ENCODE peak calls at places on chromosomes 12 and 14, in eight cellular contexts. One of them, this sample, is unnamed.
A peak's percentile ranks its signal among the peaks of the same experiment; 100 is the strongest.

GRCh38 chr14:72925815-72926291 is 411 bp upstream of the DCAF4 start:
- DNase-seq in fibroblast of mammary gland: no peak
- DNase-seq in ELR: no peak
- DNase-seq in stimulated activated CD4-positive, alpha-beta T cell treated with anti-CD3 and anti-CD28 coated beads, Interleukin-15, amount 100 ng/mL, for 24 hours: no peak
- DNase-seq in occipital lobe: no peak
- DNase-seq in NCI-H2081: no peak
- DNase-seq in dorsolateral prefrontal cortex: no peak
- DNase-seq in activated naive CD4-positive, alpha-beta T cell treated with anti-CD3 and anti-CD28 coated beads, Interleukin-2, amount 50 U/mL, for 16 hours: no peak
- DNase-seq in this sample: no peak

GRCh38 chr12:74490390-74491064 is 47.1 kb upstream of the ATXN7L3B start:
- DNase-seq in fibroblast of mammary gland: no peak
- DNase-seq in NCI-H2081: no peak
- DNase-seq in activated naive CD4-positive, alpha-beta T cell treated with anti-CD3 and anti-CD28 coated beads, Interleukin-2, amount 50 U/mL, for 16 hours: no peak
- DNase-seq in occipital lobe: no peak
- DNase-seq in stimulated activated CD4-positive, alpha-beta T cell treated with anti-CD3 and anti-CD28 coated beads, Interleukin-15, amount 100 ng/mL, for 24 hours: no peak
- DNase-seq in dorsolateral prefrontal cortex: no peak
- DNase-seq in ELR: peak; percentile 29
- DNase-seq in this sample: peak; percentile 11

GRCh38 chr14:100532154-100532915 is 54.9 kb downstream of the BEGAIN start:
- DNase-seq in occipital lobe: no peak
- DNase-seq in activated naive CD4-positive, alpha-beta T cell treated with anti-CD3 and anti-CD28 coated beads, Interleukin-2, amount 50 U/mL, for 16 hours: no peak
- DNase-seq in NCI-H2081: no peak
- DNase-seq in dorsolateral prefrontal cortex: no peak
- DNase-seq in stimulated activated CD4-positive, alpha-beta T cell treated with anti-CD3 and anti-CD28 coated beads, Interleukin-15, amount 100 ng/mL, for 24 hours: peak; percentile 1
- DNase-seq in fibroblast of mammary gland: no peak
- DNase-seq in ELR: no peak
- DNase-seq in this sample: peak; percentile 39

GRCh38 chr12:132471011-132471857 is 18.7 kb upstream of the FBRSL1 start:
- DNase-seq in dorsolateral prefrontal cortex: no peak
- DNase-seq in occipital lobe: no peak
- DNase-seq in stimulated activated CD4-positive, alpha-beta T cell treated with anti-CD3 and anti-CD28 coated beads, Interleukin-15, amount 100 ng/mL, for 24 hours: no peak
- DNase-seq in fibroblast of mammary gland: no peak
- DNase-seq in ELR: no peak
- DNase-seq in NCI-H2081: no peak
- DNase-seq in activated naive CD4-positive, alpha-beta T cell treated with anti-CD3 and anti-CD28 coated beads, Interleukin-2, amount 50 U/mL, for 16 hours: no peak
- DNase-seq in this sample: no peak

GRCh38 chr14:99320105-99320572 is 48.1 kb upstream of the BCL11B start:
- DNase-seq in activated naive CD4-positive, alpha-beta T cell treated with anti-CD3 and anti-CD28 coated beads, Interleukin-2, amount 50 U/mL, for 16 hours: peak; percentile 72
- DNase-seq in ELR: peak; percentile 48
- DNase-seq in fibroblast of mammary gland: peak; percentile 12
- DNase-seq in dorsolateral prefrontal cortex: no peak
- DNase-seq in occipital lobe: no peak
- DNase-seq in NCI-H2081: peak; percentile 37
- DNase-seq in stimulated activated CD4-positive, alpha-beta T cell treated with anti-CD3 and anti-CD28 coated beads, Interleukin-15, amount 100 ng/mL, for 24 hours: peak; percentile 85
- DNase-seq in this sample: peak; percentile 71

GRCh38 chr14:87944987-87945604 is 47.9 kb downstream of the GALC start:
- DNase-seq in NCI-H2081: peak; percentile 29
- DNase-seq in activated naive CD4-positive, alpha-beta T cell treated with anti-CD3 and anti-CD28 coated beads, Interleukin-2, amount 50 U/mL, for 16 hours: no peak
- DNase-seq in stimulated activated CD4-positive, alpha-beta T cell treated with anti-CD3 and anti-CD28 coated beads, Interleukin-15, amount 100 ng/mL, for 24 hours: no peak
- DNase-seq in occipital lobe: no peak
- DNase-seq in fibroblast of mammary gland: peak; percentile 75
- DNase-seq in dorsolateral prefrontal cortex: no peak
- DNase-seq in ELR: peak; percentile 60
- DNase-seq in this sample: no peak

GRCh38 chr12:105492591-105492990 is 162.1 kb downstream of the C12orf75 start:
- DNase-seq in ELR: no peak
- DNase-seq in NCI-H2081: no peak
- DNase-seq in occipital lobe: no peak
- DNase-seq in dorsolateral prefrontal cortex: no peak
- DNase-seq in activated naive CD4-positive, alpha-beta T cell treated with anti-CD3 and anti-CD28 coated beads, Interleukin-2, amount 50 U/mL, for 16 hours: no peak
- DNase-seq in stimulated activated CD4-positive, alpha-beta T cell treated with anti-CD3 and anti-CD28 coated beads, Interleukin-15, amount 100 ng/mL, for 24 hours: no peak
- DNase-seq in fibroblast of mammary gland: peak; percentile 10
- DNase-seq in this sample: no peak

GRCh38 chr14:51367600-51367931 is 127.5 kb downstream of the TMX1 start:
- DNase-seq in NCI-H2081: no peak
- DNase-seq in activated naive CD4-positive, alpha-beta T cell treated with anti-CD3 and anti-CD28 coated beads, Interleukin-2, amount 50 U/mL, for 16 hours: no peak
- DNase-seq in ELR: peak; percentile 43
- DNase-seq in occipital lobe: no peak
- DNase-seq in fibroblast of mammary gland: peak; percentile 91
- DNase-seq in stimulated activated CD4-positive, alpha-beta T cell treated with anti-CD3 and anti-CD28 coated beads, Interleukin-15, amount 100 ng/mL, for 24 hours: no peak
- DNase-seq in dorsolateral prefrontal cortex: no peak
- DNase-seq in this sample: no peak

GRCh38 chr12:49823350-49823749 is 4.9 kb downstream of the NCKAP5L start:
- DNase-seq in activated naive CD4-positive, alpha-beta T cell treated with anti-CD3 and anti-CD28 coated beads, Interleukin-2, amount 50 U/mL, for 16 hours: no peak
- DNase-seq in occipital lobe: no peak
- DNase-seq in dorsolateral prefrontal cortex: no peak
- DNase-seq in fibroblast of mammary gland: no peak
- DNase-seq in ELR: no peak
- DNase-seq in NCI-H2081: no peak
- DNase-seq in stimulated activated CD4-positive, alpha-beta T cell treated with anti-CD3 and anti-CD28 coated beads, Interleukin-15, amount 100 ng/mL, for 24 hours: no peak
- DNase-seq in this sample: no peak

GRCh38 chr12:63915105-63915830 is 70.8 kb downstream of the SRGAP1 start:
- DNase-seq in activated naive CD4-positive, alpha-beta T cell treated with anti-CD3 and anti-CD28 coated beads, Interleukin-2, amount 50 U/mL, for 16 hours: no peak
- DNase-seq in fibroblast of mammary gland: peak; percentile 78
- DNase-seq in stimulated activated CD4-positive, alpha-beta T cell treated with anti-CD3 and anti-CD28 coated beads, Interleukin-15, amount 100 ng/mL, for 24 hours: no peak
- DNase-seq in ELR: peak; percentile 90
- DNase-seq in dorsolateral prefrontal cortex: no peak
- DNase-seq in occipital lobe: no peak
- DNase-seq in NCI-H2081: peak; percentile 45
- DNase-seq in this sample: no peak

GRCh38 chr12:120474092-120474960 is 4.8 kb upstream of the SRSF9 start:
- DNase-seq in dorsolateral prefrontal cortex: no peak
- DNase-seq in ELR: peak; percentile 93
- DNase-seq in stimulated activated CD4-positive, alpha-beta T cell treated with anti-CD3 and anti-CD28 coated beads, Interleukin-15, amount 100 ng/mL, for 24 hours: no peak
- DNase-seq in fibroblast of mammary gland: peak; percentile 71
- DNase-seq in occipital lobe: peak; percentile 52
- DNase-seq in NCI-H2081: no peak
- DNase-seq in activated naive CD4-positive, alpha-beta T cell treated with anti-CD3 and anti-CD28 coated beads, Interleukin-2, amount 50 U/mL, for 16 hours: no peak
- DNase-seq in this sample: no peak

GRCh38 chr12:124096869-124097434 is 123.9 kb downstream of the ZNF664 start:
- DNase-seq in ELR: no peak
- DNase-seq in fibroblast of mammary gland: no peak
- DNase-seq in occipital lobe: no peak
- DNase-seq in stimulated activated CD4-positive, alpha-beta T cell treated with anti-CD3 and anti-CD28 coated beads, Interleukin-15, amount 100 ng/mL, for 24 hours: no peak
- DNase-seq in dorsolateral prefrontal cortex: no peak
- DNase-seq in activated naive CD4-positive, alpha-beta T cell treated with anti-CD3 and anti-CD28 coated beads, Interleukin-2, amount 50 U/mL, for 16 hours: no peak
- DNase-seq in NCI-H2081: no peak
- DNase-seq in this sample: no peak

GRCh38 chr12:123546281-123546680 is 12.8 kb upstream of the RILPL1 start:
- DNase-seq in activated naive CD4-positive, alpha-beta T cell treated with anti-CD3 and anti-CD28 coated beads, Interleukin-2, amount 50 U/mL, for 16 hours: no peak
- DNase-seq in NCI-H2081: no peak
- DNase-seq in occipital lobe: no peak
- DNase-seq in dorsolateral prefrontal cortex: no peak
- DNase-seq in ELR: peak; percentile 63
- DNase-seq in stimulated activated CD4-positive, alpha-beta T cell treated with anti-CD3 and anti-CD28 coated beads, Interleukin-15, amount 100 ng/mL, for 24 hours: no peak
- DNase-seq in fibroblast of mammary gland: no peak
- DNase-seq in this sample: no peak

GRCh38 chr12:102408487-102409297 is 71.7 kb downstream of the IGF1 start:
- DNase-seq in occipital lobe: no peak
- DNase-seq in NCI-H2081: no peak
- DNase-seq in fibroblast of mammary gland: no peak
- DNase-seq in ELR: no peak
- DNase-seq in activated naive CD4-positive, alpha-beta T cell treated with anti-CD3 and anti-CD28 coated beads, Interleukin-2, amount 50 U/mL, for 16 hours: no peak
- DNase-seq in dorsolateral prefrontal cortex: no peak
- DNase-seq in stimulated activated CD4-positive, alpha-beta T cell treated with anti-CD3 and anti-CD28 coated beads, Interleukin-15, amount 100 ng/mL, for 24 hours: no peak
- DNase-seq in this sample: no peak

GRCh38 chr12:124259168-124260066 is 35.5 kb upstream of the RFLNA start:
- DNase-seq in activated naive CD4-positive, alpha-beta T cell treated with anti-CD3 and anti-CD28 coated beads, Interleukin-2, amount 50 U/mL, for 16 hours: no peak
- DNase-seq in occipital lobe: no peak
- DNase-seq in dorsolateral prefrontal cortex: no peak
- DNase-seq in stimulated activated CD4-positive, alpha-beta T cell treated with anti-CD3 and anti-CD28 coated beads, Interleukin-15, amount 100 ng/mL, for 24 hours: no peak
- DNase-seq in NCI-H2081: no peak
- DNase-seq in fibroblast of mammary gland: peak; percentile 43
- DNase-seq in ELR: peak; percentile 6
- DNase-seq in this sample: peak; percentile 65

GRCh38 chr12:4779749-4780148 is 59.5 kb downstream of the GALNT8 start:
- DNase-seq in dorsolateral prefrontal cortex: no peak
- DNase-seq in activated naive CD4-positive, alpha-beta T cell treated with anti-CD3 and anti-CD28 coated beads, Interleukin-2, amount 50 U/mL, for 16 hours: no peak
- DNase-seq in NCI-H2081: no peak
- DNase-seq in occipital lobe: no peak
- DNase-seq in stimulated activated CD4-positive, alpha-beta T cell treated with anti-CD3 and anti-CD28 coated beads, Interleukin-15, amount 100 ng/mL, for 24 hours: no peak
- DNase-seq in ELR: no peak
- DNase-seq in fibroblast of mammary gland: no peak
- DNase-seq in this sample: no peak

GRCh38 chr14:31858868-31859267 is 218.2 kb upstream of the ARHGAP5 start:
- DNase-seq in occipital lobe: no peak
- DNase-seq in fibroblast of mammary gland: peak; percentile 21
- DNase-seq in ELR: peak; percentile 29
- DNase-seq in activated naive CD4-positive, alpha-beta T cell treated with anti-CD3 and anti-CD28 coated beads, Interleukin-2, amount 50 U/mL, for 16 hours: no peak
- DNase-seq in dorsolateral prefrontal cortex: no peak
- DNase-seq in stimulated activated CD4-positive, alpha-beta T cell treated with anti-CD3 and anti-CD28 coated beads, Interleukin-15, amount 100 ng/mL, for 24 hours: no peak
- DNase-seq in NCI-H2081: no peak
- DNase-seq in this sample: no peak

GRCh38 chr12:132689227-132689626 is 1.8 kb downstream of the PXMP2 start:
- DNase-seq in NCI-H2081: no peak
- DNase-seq in occipital lobe: no peak
- DNase-seq in fibroblast of mammary gland: no peak
- DNase-seq in ELR: no peak
- DNase-seq in stimulated activated CD4-positive, alpha-beta T cell treated with anti-CD3 and anti-CD28 coated beads, Interleukin-15, amount 100 ng/mL, for 24 hours: no peak
- DNase-seq in dorsolateral prefrontal cortex: no peak
- DNase-seq in activated naive CD4-positive, alpha-beta T cell treated with anti-CD3 and anti-CD28 coated beads, Interleukin-2, amount 50 U/mL, for 16 hours: no peak
- DNase-seq in this sample: no peak

GRCh38 chr12:3315201-3315661 is 175.8 kb upstream of the PRMT8 start:
- DNase-seq in dorsolateral prefrontal cortex: no peak
- DNase-seq in fibroblast of mammary gland: peak; percentile 72
- DNase-seq in ELR: peak; percentile 58
- DNase-seq in activated naive CD4-positive, alpha-beta T cell treated with anti-CD3 and anti-CD28 coated beads, Interleukin-2, amount 50 U/mL, for 16 hours: no peak
- DNase-seq in stimulated activated CD4-positive, alpha-beta T cell treated with anti-CD3 and anti-CD28 coated beads, Interleukin-15, amount 100 ng/mL, for 24 hours: no peak
- DNase-seq in NCI-H2081: peak; percentile 84
- DNase-seq in occipital lobe: no peak
- DNase-seq in this sample: no peak

GRCh38 chr12:123571343-123571813 is 13.0 kb upstream of the TMED2 start:
- DNase-seq in fibroblast of mammary gland: peak; percentile 98
- DNase-seq in occipital lobe: no peak
- DNase-seq in NCI-H2081: no peak
- DNase-seq in dorsolateral prefrontal cortex: no peak
- DNase-seq in activated naive CD4-positive, alpha-beta T cell treated with anti-CD3 and anti-CD28 coated beads, Interleukin-2, amount 50 U/mL, for 16 hours: no peak
- DNase-seq in stimulated activated CD4-positive, alpha-beta T cell treated with anti-CD3 and anti-CD28 coated beads, Interleukin-15, amount 100 ng/mL, for 24 hours: no peak
- DNase-seq in ELR: peak; percentile 70
- DNase-seq in this sample: peak; percentile 24

GRCh38 chr12:107196681-107197080 is 103.3 kb upstream of the CRY1 start:
- DNase-seq in dorsolateral prefrontal cortex: no peak
- DNase-seq in fibroblast of mammary gland: peak; percentile 4
- DNase-seq in ELR: peak; percentile 79
- DNase-seq in NCI-H2081: no peak
- DNase-seq in occipital lobe: no peak
- DNase-seq in activated naive CD4-positive, alpha-beta T cell treated with anti-CD3 and anti-CD28 coated beads, Interleukin-2, amount 50 U/mL, for 16 hours: no peak
- DNase-seq in stimulated activated CD4-positive, alpha-beta T cell treated with anti-CD3 and anti-CD28 coated beads, Interleukin-15, amount 100 ng/mL, for 24 hours: no peak
- DNase-seq in this sample: no peak

GRCh38 chr12:546920-547845 is 87.4 kb downstream of the B4GALNT3 start:
- DNase-seq in stimulated activated CD4-positive, alpha-beta T cell treated with anti-CD3 and anti-CD28 coated beads, Interleukin-15, amount 100 ng/mL, for 24 hours: peak; percentile 78
- DNase-seq in dorsolateral prefrontal cortex: peak; percentile 67
- DNase-seq in NCI-H2081: peak; percentile 59
- DNase-seq in activated naive CD4-positive, alpha-beta T cell treated with anti-CD3 and anti-CD28 coated beads, Interleukin-2, amount 50 U/mL, for 16 hours: peak; percentile 69
- DNase-seq in ELR: peak; percentile 70
- DNase-seq in fibroblast of mammary gland: peak; percentile 30
- DNase-seq in occipital lobe: peak; percentile 33
- DNase-seq in this sample: peak; percentile 68

GRCh38 chr14:31389947-31390346 is 30.4 kb downstream of the HEATR5A start:
- DNase-seq in stimulated activated CD4-positive, alpha-beta T cell treated with anti-CD3 and anti-CD28 coated beads, Interleukin-15, amount 100 ng/mL, for 24 hours: no peak
- DNase-seq in dorsolateral prefrontal cortex: no peak
- DNase-seq in NCI-H2081: no peak
- DNase-seq in fibroblast of mammary gland: no peak
- DNase-seq in activated naive CD4-positive, alpha-beta T cell treated with anti-CD3 and anti-CD28 coated beads, Interleukin-2, amount 50 U/mL, for 16 hours: no peak
- DNase-seq in ELR: no peak
- DNase-seq in occipital lobe: no peak
- DNase-seq in this sample: no peak

GRCh38 chr14:76697246-76697645 is 64.0 kb upstream of the VASH1 start:
- DNase-seq in occipital lobe: no peak
- DNase-seq in fibroblast of mammary gland: no peak
- DNase-seq in stimulated activated CD4-positive, alpha-beta T cell treated with anti-CD3 and anti-CD28 coated beads, Interleukin-15, amount 100 ng/mL, for 24 hours: no peak
- DNase-seq in dorsolateral prefrontal cortex: no peak
- DNase-seq in ELR: no peak
- DNase-seq in NCI-H2081: no peak
- DNase-seq in activated naive CD4-positive, alpha-beta T cell treated with anti-CD3 and anti-CD28 coated beads, Interleukin-2, amount 50 U/mL, for 16 hours: no peak
- DNase-seq in this sample: no peak

GRCh38 chr14:91175296-91175695 is 61.4 kb downstream of the DGLUCY start:
- DNase-seq in NCI-H2081: no peak
- DNase-seq in ELR: no peak
- DNase-seq in dorsolateral prefrontal cortex: no peak
- DNase-seq in activated naive CD4-positive, alpha-beta T cell treated with anti-CD3 and anti-CD28 coated beads, Interleukin-2, amount 50 U/mL, for 16 hours: no peak
- DNase-seq in fibroblast of mammary gland: no peak
- DNase-seq in occipital lobe: no peak
- DNase-seq in stimulated activated CD4-positive, alpha-beta T cell treated with anti-CD3 and anti-CD28 coated beads, Interleukin-15, amount 100 ng/mL, for 24 hours: no peak
- DNase-seq in this sample: no peak

GRCh38 chr14:53183611-53184010 is 30.5 kb upstream of the DDHD1 start:
- DNase-seq in dorsolateral prefrontal cortex: no peak
- DNase-seq in fibroblast of mammary gland: peak; percentile 6
- DNase-seq in occipital lobe: no peak
- DNase-seq in stimulated activated CD4-positive, alpha-beta T cell treated with anti-CD3 and anti-CD28 coated beads, Interleukin-15, amount 100 ng/mL, for 24 hours: no peak
- DNase-seq in activated naive CD4-positive, alpha-beta T cell treated with anti-CD3 and anti-CD28 coated beads, Interleukin-2, amount 50 U/mL, for 16 hours: no peak
- DNase-seq in ELR: peak; percentile 8
- DNase-seq in NCI-H2081: no peak
- DNase-seq in this sample: no peak

GRCh38 chr14:96502621-96503251 is 554 bp downstream of the PAPOLA start:
- DNase-seq in NCI-H2081: peak; percentile 27
- DNase-seq in stimulated activated CD4-positive, alpha-beta T cell treated with anti-CD3 and anti-CD28 coated beads, Interleukin-15, amount 100 ng/mL, for 24 hours: peak; percentile 66
- DNase-seq in dorsolateral prefrontal cortex: no peak
- DNase-seq in occipital lobe: peak; percentile 68
- DNase-seq in ELR: peak; percentile 66
- DNase-seq in fibroblast of mammary gland: peak; percentile 31
- DNase-seq in activated naive CD4-positive, alpha-beta T cell treated with anti-CD3 and anti-CD28 coated beads, Interleukin-2, amount 50 U/mL, for 16 hours: no peak
- DNase-seq in this sample: no peak

GRCh38 chr12:43407816-43408645 is 144.0 kb downstream of the ADAMTS20 start:
- DNase-seq in stimulated activated CD4-positive, alpha-beta T cell treated with anti-CD3 and anti-CD28 coated beads, Interleukin-15, amount 100 ng/mL, for 24 hours: no peak
- DNase-seq in fibroblast of mammary gland: no peak
- DNase-seq in NCI-H2081: no peak
- DNase-seq in activated naive CD4-positive, alpha-beta T cell treated with anti-CD3 and anti-CD28 coated beads, Interleukin-2, amount 50 U/mL, for 16 hours: no peak
- DNase-seq in dorsolateral prefrontal cortex: no peak
- DNase-seq in occipital lobe: no peak
- DNase-seq in ELR: peak; percentile 15
- DNase-seq in this sample: no peak

GRCh38 chr12:120944645-120945217 is 33.6 kb upstream of the HNF1A start:
- DNase-seq in fibroblast of mammary gland: peak; percentile 41
- DNase-seq in ELR: peak; percentile 64
- DNase-seq in activated naive CD4-positive, alpha-beta T cell treated with anti-CD3 and anti-CD28 coated beads, Interleukin-2, amount 50 U/mL, for 16 hours: peak; percentile 70
- DNase-seq in NCI-H2081: no peak
- DNase-seq in dorsolateral prefrontal cortex: no peak
- DNase-seq in stimulated activated CD4-positive, alpha-beta T cell treated with anti-CD3 and anti-CD28 coated beads, Interleukin-15, amount 100 ng/mL, for 24 hours: peak; percentile 82
- DNase-seq in occipital lobe: no peak
- DNase-seq in this sample: peak; percentile 67

GRCh38 chr12:109926488-109927210 is 26.6 kb downstream of the TCHP start:
- DNase-seq in stimulated activated CD4-positive, alpha-beta T cell treated with anti-CD3 and anti-CD28 coated beads, Interleukin-15, amount 100 ng/mL, for 24 hours: no peak
- DNase-seq in activated naive CD4-positive, alpha-beta T cell treated with anti-CD3 and anti-CD28 coated beads, Interleukin-2, amount 50 U/mL, for 16 hours: no peak
- DNase-seq in dorsolateral prefrontal cortex: no peak
- DNase-seq in NCI-H2081: no peak
- DNase-seq in fibroblast of mammary gland: no peak
- DNase-seq in occipital lobe: no peak
- DNase-seq in ELR: no peak
- DNase-seq in this sample: no peak

GRCh38 chr14:22070119-22070982 is 396.7 kb upstream of the OR4E1 start:
- DNase-seq in fibroblast of mammary gland: peak; percentile 8
- DNase-seq in activated naive CD4-positive, alpha-beta T cell treated with anti-CD3 and anti-CD28 coated beads, Interleukin-2, amount 50 U/mL, for 16 hours: peak; percentile 52
- DNase-seq in occipital lobe: no peak
- DNase-seq in dorsolateral prefrontal cortex: no peak
- DNase-seq in ELR: no peak
- DNase-seq in NCI-H2081: no peak
- DNase-seq in stimulated activated CD4-positive, alpha-beta T cell treated with anti-CD3 and anti-CD28 coated beads, Interleukin-15, amount 100 ng/mL, for 24 hours: peak; percentile 64
- DNase-seq in this sample: peak; percentile 80

GRCh38 chr14:22466520-22466919 is 122.5 kb downstream of the DAD1 start:
- DNase-seq in occipital lobe: no peak
- DNase-seq in ELR: peak; percentile 72
- DNase-seq in activated naive CD4-positive, alpha-beta T cell treated with anti-CD3 and anti-CD28 coated beads, Interleukin-2, amount 50 U/mL, for 16 hours: no peak
- DNase-seq in stimulated activated CD4-positive, alpha-beta T cell treated with anti-CD3 and anti-CD28 coated beads, Interleukin-15, amount 100 ng/mL, for 24 hours: no peak
- DNase-seq in NCI-H2081: no peak
- DNase-seq in fibroblast of mammary gland: peak; percentile 65
- DNase-seq in dorsolateral prefrontal cortex: no peak
- DNase-seq in this sample: peak; percentile 59

GRCh38 chr12:22312336-22312735 is 22.2 kb downstream of the ST8SIA1 start:
- DNase-seq in occipital lobe: peak; percentile 16
- DNase-seq in NCI-H2081: no peak
- DNase-seq in stimulated activated CD4-positive, alpha-beta T cell treated with anti-CD3 and anti-CD28 coated beads, Interleukin-15, amount 100 ng/mL, for 24 hours: no peak
- DNase-seq in ELR: peak; percentile 74
- DNase-seq in dorsolateral prefrontal cortex: peak; percentile 18
- DNase-seq in fibroblast of mammary gland: peak; percentile 78
- DNase-seq in activated naive CD4-positive, alpha-beta T cell treated with anti-CD3 and anti-CD28 coated beads, Interleukin-2, amount 50 U/mL, for 16 hours: no peak
- DNase-seq in this sample: no peak

GRCh38 chr12:109730306-109731145 is 16.9 kb downstream of the FAM222A start:
- DNase-seq in occipital lobe: no peak
- DNase-seq in fibroblast of mammary gland: no peak
- DNase-seq in stimulated activated CD4-positive, alpha-beta T cell treated with anti-CD3 and anti-CD28 coated beads, Interleukin-15, amount 100 ng/mL, for 24 hours: no peak
- DNase-seq in ELR: no peak
- DNase-seq in dorsolateral prefrontal cortex: no peak
- DNase-seq in activated naive CD4-positive, alpha-beta T cell treated with anti-CD3 and anti-CD28 coated beads, Interleukin-2, amount 50 U/mL, for 16 hours: peak; percentile 1
- DNase-seq in NCI-H2081: no peak
- DNase-seq in this sample: no peak